ENCODE peak calls at places on chromosomes 6 and 20, in seven cellular contexts. N is activated T-cell treated with anti-CD3 and anti-CD28 coated beads for 1 hour; E is HFFc6; F is cardiac muscle cell; X is HT1080; Y is kidney tubule cell; H is stimulated activated CD4-positive, alpha-beta T cell treated with anti-CD3 and anti-CD28 coated beads, Interleukin-1b, Interleukin-23, amount 100 ng/mL, for 24 hours. Q is an unnamed sample.

GRCh38 chr6:130858498-130859160 is 31.4 kb downstream of the SMLR1 start:
- DNase-seq in E (no peak), F (no peak), H (no peak), N (no peak), Y (no peak), X (no peak), Q (no peak)

GRCh38 chr6:132695773-132696172 is 18.1 kb downstream of the VNN1 start:
- DNase-seq in X (peak; percentile 21), E (no peak), H (no peak), Y (no peak), F (no peak), N (no peak), Q (no peak)

GRCh38 chr6:19857139-19857538 is 20.0 kb downstream of the ID4 start:
- DNase-seq in F (no peak), E (no peak), X (no peak), H (no peak), N (no peak), Y (no peak), Q (no peak)

GRCh38 chr20:63738687-63739128 is 868 bp upstream of the SLC2A4RG start:
- DNase-seq in E (no peak), N (no peak), F (peak; percentile 29), H (no peak), Y (peak; percentile 29), X (no peak), Q (peak; percentile 7)

GRCh38 chr20:11844691-11845090 is 73.0 kb upstream of the BTBD3 start:
- DNase-seq in F (peak; percentile 40), N (no peak), E (no peak), H (no peak), X (no peak), Y (no peak), Q (no peak)

GRCh38 chr6:26401987-26402658 is at the start of gene BTN3A1:
- DNase-seq in H (peak; percentile 58), X (peak; percentile 81), F (peak; percentile 73), N (peak; percentile 38), E (peak; percentile 72), Y (peak; percentile 75), Q (peak; percentile 77)

GRCh38 chr6:36722879-36723278 is 25.3 kb downstream of the RAB44 start:
- DNase-seq in E (no peak), F (no peak), X (no peak), Y (no peak), N (no peak), H (no peak), Q (no peak)

GRCh38 chr20:41501376-41501775 is 116.8 kb downstream of the CHD6 start:
- DNase-seq in H (no peak), N (no peak), E (no peak), X (no peak), Y (no peak), F (no peak), Q (no peak)

GRCh38 chr20:47622118-47622665 is 120.5 kb downstream of the NCOA3 start:
- DNase-seq in H (no peak), F (no peak), X (peak; percentile 56), E (no peak), Y (peak; percentile 72), N (no peak), Q (peak; percentile 67)

GRCh38 chr20:37007898-37008649 is 56.6 kb upstream of the SAMHD1 start:
- DNase-seq in Y (peak; percentile 36), N (no peak), X (peak; percentile 10), H (no peak), E (peak; percentile 43), F (peak; percentile 59), Q (peak; percentile 60)

GRCh38 chr6:135088818-135089809 is 34.5 kb upstream of the HBS1L start:
- DNase-seq in E (peak; percentile 33), H (peak; percentile 18), F (peak; percentile 76), X (peak; percentile 74), Y (peak; percentile 54), N (no peak), Q (peak; percentile 91)

GRCh38 chr6:3585320-3585935 is 128.6 kb upstream of the SLC22A23 start:
- DNase-seq in N (no peak), F (peak; percentile 69), H (no peak), X (peak; percentile 51), Y (no peak), E (peak; percentile 69), Q (peak; percentile 10)

GRCh38 chr6:166988674-166989201 is 10.5 kb upstream of the CEP43 start:
- DNase-seq in H (no peak), Y (no peak), N (no peak), E (no peak), F (no peak), X (no peak), Q (no peak)

Q was measured in renal cortical epithelial cell.